ENCODE peak calls at places on chromosomes 6 and 20, in five cellular contexts. U is HepG2, C is SK-N-SH, E is GM12892, X is H1. Z is an unnamed sample.

GRCh38 chr6:137801352-137802088 is 65.5 kb upstream of the TNFAIP3 start:
- DNase-seq in U (no peak), C (no peak), E (no peak), X (no peak), Z (no peak)

GRCh38 chr20:16518068-16518783 is 55.0 kb downstream of the KIF16B start:
- DNase-seq in U (peak), C (peak), E (peak), X (no peak), Z (peak)

GRCh38 chr6:70315096-70315751 is 12.3 kb upstream of the COL9A1 start:
- DNase-seq in U (no peak), C (no peak), E (no peak), X (no peak), Z (no peak)

GRCh38 chr6:112413805-112414204 is 66.7 kb downstream of the RFPL4B start:
- DNase-seq in U (no peak), C (no peak), E (no peak), X (no peak), Z (no peak)

GRCh38 chr6:21594427-21595264 is 1.1 kb downstream of the SOX4 start:
- DNase-seq in U (peak), C (peak), E (peak), X (no peak), Z (peak)

GRCh38 chr6:123055266-123055665 is 59.2 kb downstream of the CLVS2 start:
- DNase-seq in U (no peak), C (no peak), E (no peak), X (no peak), Z (no peak)

GRCh38 chr6:145836170-145836569 is 21.6 kb upstream of the FBXO30 start:
- DNase-seq in U (no peak), C (no peak), E (no peak), X (no peak), Z (no peak)

GRCh38 chr20:20089939-20090338 is 37.6 kb downstream of the CFAP61 start:
- DNase-seq in U (no peak), C (no peak), E (no peak), X (no peak), Z (no peak)

GRCh38 chr20:44832724-44833123 is 22.4 kb upstream of the RIMS4 start:
- DNase-seq in U (no peak), C (no peak), E (no peak), X (no peak), Z (no peak)

GRCh38 chr6:29685718-29686326 is 4.9 kb upstream of the ZFP57 start:
- DNase-seq in U (no peak), C (no peak), E (no peak), X (no peak), Z (no peak)

GRCh38 chr6:154909821-154910220 is 85.3 kb upstream of the TIAM2 start:
- DNase-seq in U (no peak), C (no peak), E (no peak), X (no peak), Z (no peak)

GRCh38 chr6:113994934-113995342 is 24.0 kb upstream of the HDAC2 start:
- DNase-seq in U (peak), C (peak), E (peak), X (no peak), Z (no peak)

GRCh38 chr6:157456524-157456829 is 75.5 kb downstream of the ZDHHC14 start:
- DNase-seq in U (no peak), C (no peak), E (no peak), X (no peak), Z (no peak)

GRCh38 chr6:153537422-153537821 is 406.3 kb upstream of the RGS17 start:
- DNase-seq in U (no peak), C (no peak), E (no peak), X (no peak), Z (no peak)

GRCh38 chr6:126698732-126699240 is 358.9 kb downstream of the CENPW start:
- DNase-seq in U (no peak), C (no peak), E (no peak), X (no peak), Z (no peak)

GRCh38 chr20:8854566-8854965 is 214.3 kb upstream of the PLCB4 start:
- DNase-seq in U (no peak), C (no peak), E (no peak), X (no peak), Z (no peak)

GRCh38 chr20:19897891-19898290 is 119.3 kb upstream of the NAA20 start:
- DNase-seq in U (no peak), C (no peak), E (no peak), X (no peak), Z (no peak)

GRCh38 chr20:41023549-41023948 is 5.1 kb upstream of the TOP1 start:
- DNase-seq in U (no peak), C (no peak), E (no peak), X (no peak), Z (no peak)

GRCh38 chr20:51372176-51372803 is 170.2 kb downstream of the NFATC2 start:
- DNase-seq in U (peak), C (peak), E (peak), X (peak), Z (peak)

GRCh38 chr20:46970937-46971630 is 76.4 kb downstream of the EYA2 start:
- DNase-seq in U (peak), C (peak), E (no peak), X (peak), Z (no peak)

GRCh38 chr6:154458565-154459475 is 51.7 kb downstream of the CNKSR3 start:
- DNase-seq in U (no peak), C (peak), E (no peak), X (no peak), Z (no peak)

GRCh38 chr6:169824848-169825557 is 73.6 kb downstream of the ERMARD start:
- DNase-seq in U (no peak), C (no peak), E (no peak), X (no peak), Z (no peak)

GRCh38 chr20:37519508-37520416 is 1.3 kb upstream of the NNAT start:
- DNase-seq in U (peak), C (peak), E (no peak), X (no peak), Z (no peak)

GRCh38 chr6:29831776-29832175 is 4.2 kb downstream of the HLA-G start:
- DNase-seq in U (no peak), C (no peak), E (no peak), X (no peak), Z (no peak)

GRCh38 chr6:72182337-72183246 is 296.2 kb downstream of the RIMS1 start:
- DNase-seq in U (no peak), C (peak), E (peak), X (peak), Z (no peak)

GRCh38 chr6:149534742-149535141 is 11.1 kb downstream of the PPIL4 start:
- DNase-seq in U (no peak), C (no peak), E (no peak), X (no peak), Z (no peak)

DNA sequence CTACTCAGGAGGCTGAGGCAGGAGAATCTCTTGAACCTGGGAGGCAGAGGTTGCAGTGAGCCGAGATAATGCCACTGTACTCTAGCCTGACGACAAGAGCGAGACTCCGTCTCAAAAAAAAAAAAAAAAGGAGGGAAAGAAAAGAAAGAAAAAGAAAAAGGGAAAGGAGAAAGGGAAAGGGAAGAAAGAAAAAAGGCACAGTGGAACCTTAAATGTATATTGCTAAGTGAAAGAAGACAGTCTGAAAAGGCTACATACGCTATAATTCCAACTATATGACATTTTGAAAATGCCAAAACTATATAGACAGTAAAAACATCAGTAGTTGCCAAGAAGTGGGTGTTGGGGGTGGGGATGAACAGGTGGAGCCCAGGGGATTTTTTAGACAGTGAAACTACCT is 16.2 kb downstream of the PPIL4 start:
- DNase-seq in U (no peak), C (no peak), E (no peak), X (no peak), Z (no peak)
- TF ChIP-seq POLR2AphosphoS5 in U (no peak), C (no peak), E (no peak), X (no peak), Z (no peak)

GRCh38 chr20:48015136-48015925 is 230.1 kb upstream of the SULF2 start:
- DNase-seq in U (no peak), C (no peak), E (no peak), X (no peak), Z (no peak)
- TF ChIP-seq TAF1 in U (no peak), C (no peak), E (no peak), X (no peak), Z (no peak)

DNA sequence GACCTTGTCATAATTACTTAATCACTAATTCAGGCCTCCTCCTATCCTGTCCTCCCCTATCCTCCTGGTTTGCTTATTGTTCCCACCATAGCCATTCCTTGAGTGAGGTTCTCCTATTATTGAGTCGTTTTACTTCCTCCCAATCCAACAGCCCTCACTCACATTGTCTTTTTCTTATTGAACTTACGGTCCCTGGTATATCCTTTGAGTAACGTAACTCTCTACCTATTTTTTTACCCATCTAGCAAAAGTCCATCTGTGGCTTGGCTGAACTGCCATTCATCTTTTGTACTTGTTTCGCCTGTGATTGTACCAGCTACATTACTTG is 43.1 kb downstream of the DEK start:
- DNase-seq in U (no peak), C (no peak), E (no peak), X (no peak), Z (no peak)
- TF ChIP-seq POLR2AphosphoS5 in U (peak), C (no peak), E (no peak), X (no peak), Z (no peak)

GRCh38 chr20:62758226-62758912 is 37.9 kb upstream of the MRGBP start:
- DNase-seq in U (no peak), C (no peak), E (no peak), X (no peak), Z (no peak)
- TF ChIP-seq TAF1 in U (no peak), C (no peak), E (no peak), X (no peak), Z (no peak)

DNA sequence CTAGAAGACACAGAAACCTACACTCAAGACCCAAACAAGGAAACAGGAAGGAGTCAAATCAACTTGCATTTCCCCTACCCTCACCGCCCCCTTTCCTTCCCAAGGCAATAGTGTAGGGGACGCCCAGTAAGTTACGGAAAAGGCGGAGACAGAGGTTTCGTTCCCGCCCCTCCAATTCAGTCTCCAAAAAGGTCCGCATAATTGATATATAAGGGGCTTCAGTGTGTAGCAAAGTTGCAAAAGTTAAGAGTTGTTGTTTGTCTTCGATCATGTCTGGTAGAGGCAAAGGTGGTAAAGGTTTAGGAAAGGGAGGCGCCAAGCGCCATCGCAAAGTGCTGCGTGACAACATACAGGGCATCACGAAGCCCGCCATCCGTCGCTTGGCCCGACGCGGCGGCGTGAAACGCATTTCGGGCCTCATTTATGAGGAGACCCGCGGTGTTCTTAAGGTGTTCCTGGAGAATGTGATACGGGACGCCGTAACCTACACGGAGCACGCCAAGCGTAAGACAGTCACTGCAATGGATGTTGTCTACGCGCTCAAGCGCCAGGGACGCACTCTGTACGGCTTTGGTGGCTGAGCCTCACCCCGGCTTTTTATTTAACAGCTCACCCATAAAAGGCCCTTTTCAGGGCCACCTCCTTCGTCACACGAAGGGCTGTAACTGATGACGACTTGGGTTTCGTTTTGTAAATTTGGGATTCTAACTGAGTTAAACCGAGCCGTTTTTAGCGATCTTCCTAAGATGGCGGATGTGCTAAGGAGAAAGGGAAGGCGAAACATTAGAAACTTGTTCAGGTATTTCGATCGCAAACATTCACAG is 124.6 kb upstream of the BTN3A2 start:
- DNase-seq in U (no peak), C (peak), E (no peak), X (no peak), Z (no peak)
- TF ChIP-seq POLR2AphosphoS5 in U (no peak), C (peak), E (peak), X (peak), Z (peak)

DNA sequence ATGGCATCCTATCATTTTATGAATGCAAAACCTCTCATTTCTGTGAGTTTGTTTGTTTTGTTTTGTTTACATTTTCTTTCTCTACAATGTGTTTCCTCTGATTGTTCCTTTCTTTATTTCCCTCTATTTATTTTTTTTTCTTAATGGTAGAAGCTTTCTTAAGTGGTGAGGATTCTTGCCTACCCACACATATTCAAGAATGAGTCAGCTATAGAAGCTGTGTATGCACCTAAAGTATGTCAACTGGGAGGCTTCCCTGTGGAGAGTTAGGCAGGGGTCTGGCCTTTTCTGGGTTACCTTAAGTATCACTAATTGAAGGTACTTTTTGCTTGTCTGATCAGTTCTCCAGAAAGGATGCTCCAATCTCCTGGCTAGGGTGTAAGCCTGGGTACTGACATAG is 354.0 kb downstream of the ESR1 start:
- DNase-seq in U (no peak), C (no peak), E (no peak), X (no peak), Z (no peak)
- TF ChIP-seq TAF1 in U (no peak), C (no peak), E (no peak), X (no peak), Z (no peak)

DNA sequence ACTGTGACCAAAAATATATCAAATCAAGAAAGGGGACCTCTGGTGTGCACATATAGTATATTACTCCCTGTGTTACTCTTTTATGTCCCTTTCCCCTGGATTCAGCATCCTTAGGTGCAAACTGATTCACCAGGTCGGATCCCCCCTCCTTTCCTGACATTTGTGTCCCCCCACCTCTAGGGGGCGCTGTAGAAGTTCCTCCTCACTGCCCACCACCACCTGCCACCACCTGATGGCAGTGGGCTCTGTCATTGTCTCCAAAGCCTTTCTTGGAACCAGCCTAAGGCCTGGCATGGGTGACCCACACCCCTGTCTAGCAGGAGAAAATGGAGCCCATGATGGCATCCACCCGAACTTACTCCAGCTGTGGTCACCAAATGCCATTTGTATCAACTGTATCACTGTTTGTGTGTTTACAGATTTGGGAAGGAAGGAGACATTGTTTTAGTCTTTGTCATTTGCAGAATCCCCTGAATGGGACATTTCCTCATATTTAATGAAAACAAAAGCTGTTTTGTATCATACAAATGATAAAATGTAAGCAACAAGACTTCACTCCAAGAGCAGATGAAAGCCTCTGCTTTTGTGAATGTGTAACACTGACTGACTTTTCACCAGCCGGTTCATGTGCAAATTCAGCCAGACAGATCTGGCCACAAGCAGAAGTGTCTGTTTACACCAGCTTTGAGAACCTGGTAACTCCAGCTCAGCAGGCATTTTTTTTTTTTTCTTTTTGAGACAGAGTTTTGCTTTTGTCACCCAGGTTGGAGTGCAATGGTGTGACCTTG is 66.2 kb downstream of the ARMC2 start:
- DNase-seq in U (peak), C (peak), E (no peak), X (no peak), Z (no peak)
- TF ChIP-seq POLR2AphosphoS5 in U (no peak), C (no peak), E (no peak), X (no peak), Z (no peak)

GRCh38 chr20:32368930-32369329 is 10.8 kb downstream of the ASXL1 start:
- DNase-seq in U (no peak), C (no peak), E (no peak), X (no peak), Z (no peak)
- TF ChIP-seq TAF1 in U (no peak), C (no peak), E (no peak), X (no peak), Z (no peak)

Z was measured in GM12891.